ENCODE peak calls at places on chromosome 2, in eight cellular contexts. Z is mammary epithelial cell, D is right cardiac atrium, H is left ventricle myocardium inferior, S is upper lobe of right lung, B is K562, U is left lung, J is right lobe of liver. M is an unnamed sample.

GRCh38 chr2:165587335-165587938 is 117.9 kb downstream of the CSRNP3 start:
- DNase-seq in Z (no peak), D (no peak), H (no peak), S (no peak), B (no peak), U (no peak), J (no peak), M (no peak)

GRCh38 chr2:47307066-47307465 is 95.9 kb upstream of the MSH2 start:
- DNase-seq in Z (no peak), D (no peak), H (no peak), S (no peak), B (no peak), U (no peak), J (no peak), M (no peak)

GRCh38 chr2:169393068-169393590 is 30.8 kb upstream of the LRP2 start:
- DNase-seq in Z (peak; percentile 52), D (no peak), H (no peak), S (no peak), B (no peak), U (no peak), J (no peak), M (no peak)

GRCh38 chr2:25618676-25619075 is 54.7 kb downstream of the DTNB start:
- DNase-seq in Z (peak; percentile 93), D (no peak), H (no peak), S (no peak), B (no peak), U (no peak), J (no peak), M (no peak)

GRCh38 chr2:194559523-194559922 is 1097.5 kb upstream of the SLC39A10 start:
- DNase-seq in Z (no peak), D (no peak), H (no peak), S (no peak), B (no peak), U (no peak), J (no peak), M (no peak)

GRCh38 chr2:95297088-95297487 is at the start of gene KCNIP3:
- DNase-seq in Z (no peak), D (peak; percentile 78), H (no peak), S (no peak), B (no peak), U (no peak), J (no peak), M (no peak)

GRCh38 chr2:79741044-79741443 is 228.2 kb downstream of the CTNNA2 start:
- DNase-seq in Z (no peak), D (no peak), H (no peak), S (no peak), B (no peak), U (no peak), J (no peak), M (no peak)

GRCh38 chr2:183455056-183455455 is 330.8 kb downstream of the NUP35 start:
- DNase-seq in Z (peak; percentile 9), D (no peak), H (no peak), S (no peak), B (no peak), U (no peak), J (no peak), M (no peak)

GRCh38 chr2:182248898-182249297 is 177.9 kb downstream of the PDE1A start:
- DNase-seq in Z (no peak), D (no peak), H (no peak), S (no peak), B (no peak), U (no peak), J (no peak), M (no peak)

GRCh38 chr2:200136655-200137054 is 169.8 kb upstream of the SPATS2L start:
- DNase-seq in Z (no peak), D (no peak), H (no peak), S (no peak), B (no peak), U (no peak), J (no peak), M (no peak)

GRCh38 chr2:39631715-39632114 is 34.0 kb upstream of the TMEM178A start:
- DNase-seq in Z (peak; percentile 94), D (no peak), H (no peak), S (no peak), B (peak; percentile 64), U (no peak), J (no peak), M (no peak)

GRCh38 chr2:66577331-66578041 is 142.6 kb downstream of the MEIS1 start:
- DNase-seq in Z (no peak), D (peak; percentile 59), H (no peak), S (no peak), B (no peak), U (no peak), J (no peak), M (peak; percentile 59)

GRCh38 chr2:26542676-26543505 is 65.0 kb upstream of the OTOF start:
- DNase-seq in Z (no peak), D (no peak), H (no peak), S (peak; percentile 25), B (no peak), U (no peak), J (peak; percentile 23), M (peak; percentile 14)

GRCh38 chr2:128350736-128351135 is 32.1 kb upstream of the HS6ST1 start:
- DNase-seq in Z (no peak), D (no peak), H (no peak), S (no peak), B (no peak), U (no peak), J (no peak), M (no peak)

GRCh38 chr2:79512442-79513401 is at the start of gene CTNNA2:
- DNase-seq in Z (no peak), D (peak; percentile 50), H (no peak), S (peak; percentile 69), B (peak; percentile 80), U (peak; percentile 79), J (peak; percentile 51), M (peak; percentile 30)

GRCh38 chr2:127371037-127371436 is 16.7 kb downstream of the MAP3K2 start:
- DNase-seq in Z (no peak), D (peak; percentile 88), H (peak; percentile 52), S (no peak), B (no peak), U (no peak), J (no peak), M (peak; percentile 83)

GRCh38 chr2:240594511-240595380 is 8.2 kb downstream of the CAPN10 start:
- DNase-seq in Z (no peak), D (peak; percentile 51), H (peak; percentile 18), S (peak; percentile 64), B (no peak), U (peak; percentile 72), J (peak; percentile 46), M (peak; percentile 35)

GRCh38 chr2:24721470-24721869 is 71.7 kb downstream of the PTRHD1 start:
- DNase-seq in Z (peak; percentile 67), D (peak; percentile 87), H (peak; percentile 67), S (no peak), B (no peak), U (no peak), J (peak; percentile 72), M (peak; percentile 80)

GRCh38 chr2:158243392-158243791 is 141.7 kb downstream of the UPP2 start:
- DNase-seq in Z (no peak), D (no peak), H (no peak), S (no peak), B (no peak), U (no peak), J (no peak), M (no peak)

GRCh38 chr2:127226520-127227263 is 6.6 kb upstream of the CYP27C1 start:
- DNase-seq in Z (peak; percentile 92), D (peak; percentile 51), H (no peak), S (peak; percentile 88), B (peak; percentile 14), U (peak; percentile 88), J (peak; percentile 83), M (peak; percentile 56)

GRCh38 chr2:241579281-241579680 is 20.7 kb downstream of the BOK start:
- DNase-seq in Z (no peak), D (no peak), H (no peak), S (peak; percentile 34), B (no peak), U (no peak), J (no peak), M (peak; percentile 48)

GRCh38 chr2:42906557-42907380 is 114.4 kb upstream of the HAAO start:
- DNase-seq in Z (peak; percentile 33), D (peak; percentile 94), H (peak; percentile 70), S (no peak), B (peak; percentile 50), U (no peak), J (no peak), M (peak; percentile 82)

GRCh38 chr2:235027558-235028214 is 75.9 kb downstream of the SH3BP4 start:
- DNase-seq in Z (peak; percentile 54), D (no peak), H (no peak), S (peak; percentile 29), B (no peak), U (no peak), J (no peak), M (no peak)

DNA sequence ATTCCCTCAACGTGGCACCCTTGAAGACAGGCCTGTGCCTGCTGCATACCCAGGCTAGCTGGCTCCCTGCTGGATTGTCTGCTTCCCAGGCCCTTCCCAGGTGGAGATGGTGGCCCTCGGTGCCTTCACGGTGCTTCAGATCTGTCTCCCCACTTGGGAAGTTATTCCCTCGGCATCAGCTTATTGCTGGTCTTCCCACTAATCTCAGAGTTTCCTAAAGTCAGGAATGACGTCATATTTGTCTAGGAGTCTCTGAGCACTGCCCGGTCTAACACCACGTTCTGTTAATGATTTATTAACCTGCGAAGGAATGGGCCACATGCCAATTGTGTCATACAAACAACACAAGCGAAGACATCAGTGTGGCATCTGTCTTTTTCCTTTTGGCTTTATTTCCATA is 269.8 kb upstream of the ID2 start:
- DNase-seq in Z (no peak), D (no peak), H (no peak), S (no peak), B (no peak), U (no peak), J (peak; percentile 88), M (no peak)
- H3K4me1 ChIP-seq in Z (no peaks in the 10 kb centered on the region), D (peaks cover 8% of the 10 kb centered on the region), H (peaks cover 31% of the 10 kb centered on the region), S (peaks cover 17% of the 10 kb centered on the region), B (no peaks in the 10 kb centered on the region), U (peaks cover 30% of the 10 kb centered on the region), J (no peaks in the 10 kb centered on the region), M (no peaks in the 10 kb centered on the region)

GRCh38 chr2:226057365-226057764 is 657.9 kb downstream of the NYAP2 start:
- DNase-seq in Z (no peak), D (no peak), H (no peak), S (no peak), B (no peak), U (no peak), J (no peak), M (no peak)
- H3K4me3 ChIP-seq in Z (no peak overlapping the region), D (no peak overlapping the region), H (no peak overlapping the region), S (no peak overlapping the region), B (no peak overlapping the region), U (no peak overlapping the region), J (no peak overlapping the region), M (no peak overlapping the region)

GRCh38 chr2:120786559-120786960 is 50.9 kb downstream of the GLI2 start:
- DNase-seq in Z (no peak), D (no peak), H (no peak), S (no peak), B (no peak), U (no peak), J (no peak), M (no peak)
- H3K4me1 ChIP-seq in Z (peaks cover 7% of the 10 kb centered on the region), D (peaks cover 8% of the 10 kb centered on the region), H (peaks cover 14% of the 10 kb centered on the region), S (peaks cover 5% of the 10 kb centered on the region), B (no peaks in the 10 kb centered on the region), U (peaks cover 5% of the 10 kb centered on the region), J (no peaks in the 10 kb centered on the region), M (no peaks in the 10 kb centered on the region)

DNA sequence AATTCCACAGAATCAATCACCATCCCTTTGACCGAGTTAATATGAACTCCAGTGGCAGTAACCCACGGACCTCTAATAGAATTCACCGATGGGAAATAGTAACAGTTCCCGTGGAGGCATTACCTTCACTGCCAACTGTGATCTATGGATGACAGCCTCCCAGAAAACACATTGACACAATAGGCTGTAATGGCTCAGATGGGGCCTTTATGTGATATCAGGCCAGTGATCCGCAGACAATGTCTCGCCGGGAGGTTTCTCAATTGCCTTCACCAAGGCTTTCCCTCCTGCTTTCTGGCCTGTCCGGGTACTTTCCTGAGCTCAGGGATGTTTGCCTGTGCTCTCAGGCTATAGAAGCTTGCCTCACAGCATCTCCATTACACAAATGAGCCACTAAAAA is 34.4 kb upstream of the KLF7 start:
- DNase-seq in Z (no peak), D (no peak), H (no peak), S (no peak), B (no peak), U (no peak), J (no peak), M (no peak)
- H3K4me3 ChIP-seq in Z (no peak overlapping the region), D (no peak overlapping the region), H (no peak overlapping the region), S (no peak overlapping the region), B (no peak overlapping the region), U (no peak overlapping the region), J (no peak overlapping the region), M (no peak overlapping the region)

M was measured in aorta.